ENCODE peak calls at places on chromosomes 7 and 10, in five cellular contexts. One of them, this sample, is unnamed.

GRCh38 chr7:85125679-85126078 is 61.2 kb downstream of the SEMA3D start:
- DNase-seq in activated naive CD8-positive, alpha-beta T cell treated with anti-CD3 and anti-CD28 coated beads, Interleukin-2, amount 50 U/mL, for 16 hours: no peak
- DNase-seq in GM23248: peak
- DNase-seq in NCI-H524 treated with DMSO at 0.1 percent for 48 hours: no peak
- DNase-seq in NCI-H2171 treated with DMSO at 0.1 percent for 48 hours: no peak
- DNase-seq in this sample: no peak

GRCh38 chr7:157881062-157881771 is 544.4 kb downstream of the DNAJB6 start:
- DNase-seq in activated naive CD8-positive, alpha-beta T cell treated with anti-CD3 and anti-CD28 coated beads, Interleukin-2, amount 50 U/mL, for 16 hours: no peak
- DNase-seq in GM23248: no peak
- DNase-seq in NCI-H2171 treated with DMSO at 0.1 percent for 48 hours: no peak
- DNase-seq in NCI-H524 treated with DMSO at 0.1 percent for 48 hours: no peak
- DNase-seq in this sample: no peak

GRCh38 chr10:118956253-118957140 is 73.0 kb upstream of the NANOS1 start:
- DNase-seq in activated naive CD8-positive, alpha-beta T cell treated with anti-CD3 and anti-CD28 coated beads, Interleukin-2, amount 50 U/mL, for 16 hours: no peak
- DNase-seq in NCI-H2171 treated with DMSO at 0.1 percent for 48 hours: no peak
- DNase-seq in NCI-H524 treated with DMSO at 0.1 percent for 48 hours: no peak
- DNase-seq in GM23248: no peak
- DNase-seq in this sample: no peak

GRCh38 chr7:47648301-47648900 is 66.5 kb upstream of the TNS3 start:
- DNase-seq in activated naive CD8-positive, alpha-beta T cell treated with anti-CD3 and anti-CD28 coated beads, Interleukin-2, amount 50 U/mL, for 16 hours: no peak
- DNase-seq in NCI-H2171 treated with DMSO at 0.1 percent for 48 hours: no peak
- DNase-seq in NCI-H524 treated with DMSO at 0.1 percent for 48 hours: no peak
- DNase-seq in GM23248: no peak
- DNase-seq in this sample: no peak

GRCh38 chr10:36345770-36346169 is 703.7 kb upstream of the FZD8 start:
- DNase-seq in GM23248: peak
- DNase-seq in NCI-H524 treated with DMSO at 0.1 percent for 48 hours: no peak
- DNase-seq in activated naive CD8-positive, alpha-beta T cell treated with anti-CD3 and anti-CD28 coated beads, Interleukin-2, amount 50 U/mL, for 16 hours: no peak
- DNase-seq in NCI-H2171 treated with DMSO at 0.1 percent for 48 hours: no peak
- DNase-seq in this sample: no peak

GRCh38 chr7:151895695-151896485 is 19.0 kb upstream of the PRKAG2 start:
- DNase-seq in NCI-H2171 treated with DMSO at 0.1 percent for 48 hours: no peak
- DNase-seq in activated naive CD8-positive, alpha-beta T cell treated with anti-CD3 and anti-CD28 coated beads, Interleukin-2, amount 50 U/mL, for 16 hours: no peak
- DNase-seq in NCI-H524 treated with DMSO at 0.1 percent for 48 hours: no peak
- DNase-seq in GM23248: no peak
- DNase-seq in this sample: no peak

GRCh38 chr10:122257041-122257440 is 14.1 kb upstream of the BTBD16 start:
- DNase-seq in NCI-H524 treated with DMSO at 0.1 percent for 48 hours: no peak
- DNase-seq in NCI-H2171 treated with DMSO at 0.1 percent for 48 hours: no peak
- DNase-seq in GM23248: peak
- DNase-seq in activated naive CD8-positive, alpha-beta T cell treated with anti-CD3 and anti-CD28 coated beads, Interleukin-2, amount 50 U/mL, for 16 hours: no peak
- DNase-seq in this sample: no peak

GRCh38 chr10:119441921-119442757 is 100.4 kb downstream of the RGS10 start:
- DNase-seq in NCI-H524 treated with DMSO at 0.1 percent for 48 hours: no peak
- DNase-seq in NCI-H2171 treated with DMSO at 0.1 percent for 48 hours: no peak
- DNase-seq in GM23248: no peak
- DNase-seq in activated naive CD8-positive, alpha-beta T cell treated with anti-CD3 and anti-CD28 coated beads, Interleukin-2, amount 50 U/mL, for 16 hours: no peak
- DNase-seq in this sample: no peak

GRCh38 chr10:79239275-79239779 is 107.9 kb upstream of the PPIF start:
- DNase-seq in NCI-H2171 treated with DMSO at 0.1 percent for 48 hours: no peak
- DNase-seq in NCI-H524 treated with DMSO at 0.1 percent for 48 hours: no peak
- DNase-seq in GM23248: peak
- DNase-seq in activated naive CD8-positive, alpha-beta T cell treated with anti-CD3 and anti-CD28 coated beads, Interleukin-2, amount 50 U/mL, for 16 hours: no peak
- DNase-seq in this sample: no peak

GRCh38 chr7:99201027-99201426 is 6.9 kb downstream of the KPNA7 start:
- DNase-seq in NCI-H524 treated with DMSO at 0.1 percent for 48 hours: no peak
- DNase-seq in NCI-H2171 treated with DMSO at 0.1 percent for 48 hours: no peak
- DNase-seq in activated naive CD8-positive, alpha-beta T cell treated with anti-CD3 and anti-CD28 coated beads, Interleukin-2, amount 50 U/mL, for 16 hours: no peak
- DNase-seq in GM23248: peak
- DNase-seq in this sample: no peak

GRCh38 chr7:16670021-16670420 is 24.0 kb downstream of the BZW2 start:
- DNase-seq in activated naive CD8-positive, alpha-beta T cell treated with anti-CD3 and anti-CD28 coated beads, Interleukin-2, amount 50 U/mL, for 16 hours: no peak
- DNase-seq in NCI-H2171 treated with DMSO at 0.1 percent for 48 hours: no peak
- DNase-seq in GM23248: peak
- DNase-seq in NCI-H524 treated with DMSO at 0.1 percent for 48 hours: no peak
- DNase-seq in this sample: no peak

GRCh38 chr7:66737667-66738066 is 2.9 kb upstream of the RABGEF1 start:
- DNase-seq in NCI-H524 treated with DMSO at 0.1 percent for 48 hours: no peak
- DNase-seq in GM23248: no peak
- DNase-seq in NCI-H2171 treated with DMSO at 0.1 percent for 48 hours: no peak
- DNase-seq in activated naive CD8-positive, alpha-beta T cell treated with anti-CD3 and anti-CD28 coated beads, Interleukin-2, amount 50 U/mL, for 16 hours: no peak
- DNase-seq in this sample: no peak